ENCODE peak calls at places on chromosomes 13 and 19, in eight cellular contexts. J is stimulated activated CD4-positive, alpha-beta T cell treated with anti-CD3 and anti-CD28 coated beads, TNF-alpha, amount 100 ng/mL, for 24 hours; R is LoVo; V is MCF 10A; C is T-helper 17 cell; Y is psoas muscle; E is GM10248; M is stimulated activated CD8-positive, alpha-beta memory T cell treated with anti-CD3 and anti-CD28 coated beads, Interleukin-12 subunit alpha, Interleukin-12 subunit beta, amount 100 ng/mL, for 4 hours. H is an unnamed sample.

GRCh38 chr19:610801-611505 is 21.3 kb downstream of the HCN2 start:
- DNase-seq in J (peak; percentile 55), R (no peak), V (peak; percentile 40), C (peak; percentile 51), Y (peak; percentile 79), E (peak; percentile 67), M (peak; percentile 29), H (peak; percentile 34)

GRCh38 chr19:8320564-8321066 is 560 bp downstream of the NDUFA7 start:
- DNase-seq in J (no peak), R (no peak), V (no peak), C (no peak), Y (no peak), E (no peak), M (no peak), H (no peak)

GRCh38 chr13:74443623-74444022 is 309.4 kb upstream of the KLF12 start:
- DNase-seq in J (no peak), R (peak; percentile 19), V (peak; percentile 78), C (no peak), Y (no peak), E (no peak), M (no peak), H (no peak)

GRCh38 chr13:59743195-59743594 is 420.5 kb downstream of the DIAPH3 start:
- DNase-seq in J (no peak), R (no peak), V (no peak), C (no peak), Y (no peak), E (no peak), M (no peak), H (no peak)

GRCh38 chr13:33606692-33607091 is 211.3 kb upstream of the RFC3 start:
- DNase-seq in J (no peak), R (no peak), V (no peak), C (no peak), Y (no peak), E (no peak), M (no peak), H (no peak)

GRCh38 chr19:51698296-51698695 is 5.2 kb downstream of the SPACA6 start:
- DNase-seq in J (no peak), R (no peak), V (no peak), C (no peak), Y (no peak), E (no peak), M (no peak), H (no peak)

GRCh38 chr19:34049944-34050343 is 122.4 kb upstream of the LSM14A start:
- DNase-seq in J (no peak), R (no peak), V (no peak), C (no peak), Y (no peak), E (no peak), M (no peak), H (no peak)

GRCh38 chr13:52882803-52883202 is 34.4 kb upstream of the PCDH8 start:
- DNase-seq in J (no peak), R (no peak), V (no peak), C (no peak), Y (no peak), E (no peak), M (no peak), H (no peak)

GRCh38 chr13:112959701-112960542 is 9.1 kb upstream of the MCF2L start:
- DNase-seq in J (no peak), R (no peak), V (no peak), C (no peak), Y (no peak), E (no peak), M (no peak), H (no peak)

GRCh38 chr19:46574533-46574932 is 26.6 kb upstream of the CALM3 start:
- DNase-seq in J (peak; percentile 51), R (no peak), V (no peak), C (no peak), Y (no peak), E (no peak), M (peak; percentile 3), H (no peak)

GRCh38 chr13:105144020-105144419 is 1391.4 kb downstream of the EFNB2 start:
- DNase-seq in J (no peak), R (no peak), V (no peak), C (no peak), Y (no peak), E (no peak), M (no peak), H (no peak)

GRCh38 chr19:50377051-50377441 is 789 bp downstream of the NR1H2 start:
- DNase-seq in J (peak; percentile 58), R (no peak), V (peak; percentile 32), C (peak; percentile 49), Y (peak; percentile 68), E (no peak), M (no peak), H (no peak)

GRCh38 chr13:53873558-53873957 is 844.9 kb downstream of the OLFM4 start:
- DNase-seq in J (no peak), R (no peak), V (no peak), C (no peak), Y (no peak), E (no peak), M (no peak), H (no peak)

GRCh38 chr19:10353793-10354391 is 14.5 kb upstream of the ICAM3 start:
- DNase-seq in J (peak; percentile 62), R (no peak), V (no peak), C (no peak), Y (peak; percentile 85), E (peak; percentile 17), M (no peak), H (peak; percentile 28)

GRCh38 chr19:39318690-39319089 is 2.0 kb downstream of the LRFN1 start:
- DNase-seq in J (no peak), R (no peak), V (no peak), C (no peak), Y (no peak), E (no peak), M (no peak), H (no peak)

GRCh38 chr13:98871727-98872126 is 106.1 kb downstream of the DOCK9 start:
- DNase-seq in J (no peak), R (no peak), V (no peak), C (no peak), Y (no peak), E (no peak), M (no peak), H (no peak)

GRCh38 chr13:99590519-99591011 is 89.3 kb downstream of the TM9SF2 start:
- DNase-seq in J (no peak), R (no peak), V (no peak), C (no peak), Y (no peak), E (no peak), M (no peak), H (no peak)

GRCh38 chr19:5977222-5977784 is 637 bp downstream of the RANBP3 start:
- DNase-seq in J (no peak), R (no peak), V (no peak), C (no peak), Y (no peak), E (no peak), M (no peak), H (no peak)

GRCh38 chr13:114100446-114101320 is 31.7 kb downstream of the RASA3 start:
- DNase-seq in J (no peak), R (no peak), V (no peak), C (no peak), Y (peak; percentile 63), E (peak; percentile 69), M (no peak), H (no peak)

GRCh38 chr19:11381535-11382369 is 2.4 kb downstream of the EPOR start:
- DNase-seq in J (peak; percentile 85), R (peak; percentile 84), V (peak; percentile 94), C (peak; percentile 65), Y (peak; percentile 85), E (peak; percentile 88), M (peak; percentile 51), H (peak; percentile 94)